ENCODE peak calls at places on chromosomes 12 and 14, in six cellular contexts. One of them, this sample, is unnamed.

GRCh38 chr14:28515571-28515970 is 251.0 kb upstream of the FOXG1 start:
- DNase-seq in dorsolateral prefrontal cortex: no peak
- DNase-seq in K562: no peak
- DNase-seq in adrenal gland: no peak
- DNase-seq in thoracic aorta: no peak
- DNase-seq in SK-N-SH: no peak
- DNase-seq in this sample: no peak

GRCh38 chr12:50579757-50580267 is 75.0 kb downstream of the DIP2B start:
- DNase-seq in thoracic aorta: no peak
- DNase-seq in SK-N-SH: no peak
- DNase-seq in K562: no peak
- DNase-seq in adrenal gland: no peak
- DNase-seq in dorsolateral prefrontal cortex: no peak
- DNase-seq in this sample: no peak

GRCh38 chr12:76103958-76104357 is 19.5 kb upstream of the NAP1L1 start:
- DNase-seq in thoracic aorta: no peak
- DNase-seq in K562: no peak
- DNase-seq in dorsolateral prefrontal cortex: no peak
- DNase-seq in adrenal gland: no peak
- DNase-seq in SK-N-SH: no peak
- DNase-seq in this sample: no peak

GRCh38 chr12:113818278-113818677 is 147.8 kb downstream of the RBM19 start:
- DNase-seq in dorsolateral prefrontal cortex: no peak
- DNase-seq in adrenal gland: no peak
- DNase-seq in K562: no peak
- DNase-seq in SK-N-SH: no peak
- DNase-seq in thoracic aorta: no peak
- DNase-seq in this sample: no peak

GRCh38 chr12:102816816-102817434 is 100.1 kb downstream of the PAH start:
- DNase-seq in K562: peak
- DNase-seq in SK-N-SH: peak
- DNase-seq in dorsolateral prefrontal cortex: no peak
- DNase-seq in adrenal gland: no peak
- DNase-seq in thoracic aorta: no peak
- DNase-seq in this sample: no peak

GRCh38 chr14:72443991-72444431 is 449.9 kb downstream of the DPF3 start:
- DNase-seq in SK-N-SH: no peak
- DNase-seq in K562: no peak
- DNase-seq in thoracic aorta: no peak
- DNase-seq in adrenal gland: no peak
- DNase-seq in dorsolateral prefrontal cortex: no peak
- DNase-seq in this sample: no peak

GRCh38 chr12:124680863-124681778 is 113.7 kb upstream of the NCOR2 start:
- DNase-seq in thoracic aorta: peak
- DNase-seq in SK-N-SH: peak
- DNase-seq in adrenal gland: peak
- DNase-seq in K562: peak
- DNase-seq in dorsolateral prefrontal cortex: no peak
- DNase-seq in this sample: no peak

GRCh38 chr12:126617312-126617711 is 1552.1 kb downstream of the AACS start:
- DNase-seq in SK-N-SH: peak
- DNase-seq in thoracic aorta: no peak
- DNase-seq in adrenal gland: peak
- DNase-seq in K562: peak
- DNase-seq in dorsolateral prefrontal cortex: no peak
- DNase-seq in this sample: no peak

GRCh38 chr14:94617366-94617941 is 5.3 kb downstream of the SERPINA3 start:
- DNase-seq in K562: no peak
- DNase-seq in adrenal gland: no peak
- DNase-seq in SK-N-SH: no peak
- DNase-seq in dorsolateral prefrontal cortex: no peak
- DNase-seq in thoracic aorta: no peak
- DNase-seq in this sample: no peak

GRCh38 chr12:128578045-128578444 is 245.7 kb downstream of the SLC15A4 start:
- DNase-seq in dorsolateral prefrontal cortex: no peak
- DNase-seq in adrenal gland: no peak
- DNase-seq in thoracic aorta: no peak
- DNase-seq in SK-N-SH: no peak
- DNase-seq in K562: no peak
- DNase-seq in this sample: no peak

GRCh38 chr14:68412505-68413496 is 380.1 kb downstream of the ZFP36L1 start:
- DNase-seq in K562: peak
- DNase-seq in adrenal gland: no peak
- DNase-seq in dorsolateral prefrontal cortex: no peak
- DNase-seq in SK-N-SH: no peak
- DNase-seq in thoracic aorta: no peak
- DNase-seq in this sample: no peak

GRCh38 chr14:104389326-104390220 is 190.0 kb upstream of the C14orf180 start:
- DNase-seq in dorsolateral prefrontal cortex: peak
- DNase-seq in adrenal gland: no peak
- DNase-seq in K562: no peak
- DNase-seq in SK-N-SH: peak
- DNase-seq in thoracic aorta: no peak
- DNase-seq in this sample: peak

GRCh38 chr14:55015006-55015405 is 11.9 kb downstream of the WDHD1 start:
- DNase-seq in thoracic aorta: no peak
- DNase-seq in dorsolateral prefrontal cortex: no peak
- DNase-seq in K562: no peak
- DNase-seq in adrenal gland: no peak
- DNase-seq in SK-N-SH: no peak
- DNase-seq in this sample: no peak

GRCh38 chr14:91883770-91884169 is 16.4 kb upstream of the TC2N start:
- DNase-seq in SK-N-SH: no peak
- DNase-seq in thoracic aorta: no peak
- DNase-seq in K562: no peak
- DNase-seq in adrenal gland: no peak
- DNase-seq in dorsolateral prefrontal cortex: no peak
- DNase-seq in this sample: no peak

GRCh38 chr12:59736786-59737185 is 141.0 kb downstream of the SLC16A7 start:
- DNase-seq in K562: no peak
- DNase-seq in SK-N-SH: no peak
- DNase-seq in thoracic aorta: no peak
- DNase-seq in dorsolateral prefrontal cortex: no peak
- DNase-seq in adrenal gland: peak
- DNase-seq in this sample: no peak

GRCh38 chr12:67456281-67456918 is 187.2 kb downstream of the CAND1 start:
- DNase-seq in dorsolateral prefrontal cortex: no peak
- DNase-seq in K562: no peak
- DNase-seq in SK-N-SH: peak
- DNase-seq in adrenal gland: peak
- DNase-seq in thoracic aorta: no peak
- DNase-seq in this sample: no peak

GRCh38 chr12:15605886-15606590 is 183.2 kb downstream of the EPS8 start:
- DNase-seq in adrenal gland: no peak
- DNase-seq in K562: no peak
- DNase-seq in dorsolateral prefrontal cortex: no peak
- DNase-seq in SK-N-SH: no peak
- DNase-seq in thoracic aorta: no peak
- DNase-seq in this sample: no peak

GRCh38 chr12:55051197-55051920 is 31.6 kb downstream of the NEUROD4 start:
- DNase-seq in K562: no peak
- DNase-seq in adrenal gland: no peak
- DNase-seq in SK-N-SH: no peak
- DNase-seq in dorsolateral prefrontal cortex: no peak
- DNase-seq in thoracic aorta: no peak
- DNase-seq in this sample: no peak

GRCh38 chr14:34424488-34424887 is 37.6 kb downstream of the SPTSSA start:
- DNase-seq in SK-N-SH: no peak
- DNase-seq in K562: no peak
- DNase-seq in dorsolateral prefrontal cortex: no peak
- DNase-seq in adrenal gland: no peak
- DNase-seq in thoracic aorta: no peak
- DNase-seq in this sample: no peak

DNA sequence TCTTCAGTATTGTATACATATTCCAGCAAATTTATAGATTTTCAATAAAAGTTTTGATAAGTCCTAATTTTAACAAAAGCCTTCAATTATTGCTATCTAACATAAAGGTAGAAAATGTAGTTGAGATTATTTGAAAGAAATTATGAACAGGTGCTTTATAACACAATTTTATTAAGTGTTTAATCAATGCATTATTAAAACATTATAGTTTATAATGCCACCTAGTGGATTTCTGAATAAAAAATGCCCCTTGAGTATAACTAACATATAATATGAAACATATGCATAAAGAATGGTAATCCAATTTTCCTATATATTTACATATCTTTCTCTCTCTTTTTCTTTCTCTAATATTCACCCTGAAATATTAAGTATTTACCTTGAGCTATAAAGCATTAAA is 515.3 kb downstream of the SLC6A15 start:
- DNase-seq in adrenal gland: no peak
- DNase-seq in thoracic aorta: no peak
- DNase-seq in K562: no peak
- DNase-seq in SK-N-SH: peak
- DNase-seq in dorsolateral prefrontal cortex: no peak
- DNase-seq in this sample: no peak
- TF ChIP-seq CTCF in adrenal gland: no peak
- TF ChIP-seq CTCF in thoracic aorta: no peak
- TF ChIP-seq CTCF in K562: no peak
- TF ChIP-seq CTCF in SK-N-SH: peak
- TF ChIP-seq CTCF in dorsolateral prefrontal cortex: peak
- TF ChIP-seq CTCF in this sample: no peak

DNA sequence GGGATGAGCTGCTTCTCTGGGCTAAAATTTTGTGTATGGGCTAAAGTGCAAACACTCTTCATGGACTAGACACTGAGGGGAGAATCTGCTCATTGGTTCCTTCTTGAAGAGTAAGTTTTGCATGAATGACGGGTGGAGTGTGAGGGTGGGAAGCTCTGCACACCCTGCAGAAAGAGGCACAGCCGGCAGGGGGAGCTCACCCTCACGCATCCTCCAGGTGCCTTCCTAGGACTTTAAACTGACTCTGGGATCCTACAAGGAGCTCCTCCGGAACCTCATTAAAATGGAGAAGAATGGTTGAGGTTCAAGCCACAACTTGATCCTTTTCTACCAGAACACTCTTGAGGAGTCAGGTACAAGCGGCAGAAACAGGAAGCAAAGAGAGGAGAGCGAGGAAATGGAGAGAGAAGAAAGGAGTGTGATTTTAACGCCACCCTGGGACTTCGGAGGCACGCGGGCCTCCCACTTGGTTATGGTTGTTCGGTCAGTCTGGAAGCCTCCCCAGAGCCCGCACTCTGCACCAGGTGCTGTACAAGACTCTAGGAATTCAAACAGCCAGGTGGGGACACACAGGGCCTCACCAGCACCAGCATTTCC is 87.5 kb downstream of the SETD3 start:
- DNase-seq in dorsolateral prefrontal cortex: no peak
- DNase-seq in thoracic aorta: no peak
- DNase-seq in K562: peak
- DNase-seq in SK-N-SH: peak
- DNase-seq in adrenal gland: peak
- DNase-seq in this sample: peak
- TF ChIP-seq CTCF in dorsolateral prefrontal cortex: peak
- TF ChIP-seq CTCF in thoracic aorta: peak
- TF ChIP-seq CTCF in K562: peak
- TF ChIP-seq CTCF in SK-N-SH: peak
- TF ChIP-seq CTCF in adrenal gland: peak
- TF ChIP-seq CTCF in this sample: peak

DNA sequence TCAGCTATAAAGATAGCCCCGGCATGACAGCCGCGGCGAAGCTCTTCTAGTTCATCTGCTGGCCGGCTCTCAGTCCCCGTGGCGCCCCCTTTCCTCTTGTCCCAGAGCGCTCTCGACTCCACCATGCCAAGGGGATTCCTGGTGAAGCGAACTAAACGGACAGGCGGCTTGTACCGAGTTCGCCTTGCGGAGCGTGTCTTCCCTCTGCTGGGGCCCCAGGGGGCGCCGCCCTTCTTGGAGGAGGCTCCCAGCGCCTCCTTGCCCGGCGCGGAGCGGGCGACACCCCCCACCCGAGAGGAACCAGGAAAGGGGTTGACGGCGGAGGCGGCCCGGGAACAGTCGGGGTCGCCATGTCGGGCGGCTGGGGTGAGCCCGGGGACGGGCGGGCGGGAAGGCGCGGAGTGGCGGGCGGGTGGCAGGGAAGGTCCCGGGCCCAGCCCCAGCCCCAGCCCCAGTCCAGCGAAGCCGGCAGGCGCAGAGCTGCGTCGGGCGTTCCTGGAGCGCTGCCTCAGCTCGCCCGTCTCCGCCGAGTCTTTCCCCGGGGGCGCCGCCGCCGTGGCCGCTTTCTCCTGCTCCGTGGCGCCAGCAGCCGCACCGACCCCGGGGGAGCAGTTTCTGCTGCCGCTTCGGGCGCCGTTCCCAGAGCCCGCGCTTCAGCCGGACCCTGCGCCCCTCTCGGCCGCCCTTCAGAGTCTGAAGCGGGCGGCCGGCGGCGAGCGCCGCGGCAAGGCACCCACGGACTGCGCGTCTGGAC is at the start of gene INSM2:
- DNase-seq in SK-N-SH: no peak
- DNase-seq in adrenal gland: no peak
- DNase-seq in dorsolateral prefrontal cortex: no peak
- DNase-seq in K562: no peak
- DNase-seq in thoracic aorta: no peak
- DNase-seq in this sample: no peak
- TF ChIP-seq CTCF in SK-N-SH: peak
- TF ChIP-seq CTCF in adrenal gland: no peak
- TF ChIP-seq CTCF in dorsolateral prefrontal cortex: no peak
- TF ChIP-seq CTCF in K562: peak
- TF ChIP-seq CTCF in thoracic aorta: no peak
- TF ChIP-seq CTCF in this sample: no peak

GRCh38 chr14:35879141-35879648 is 53.1 kb downstream of the BRMS1L start:
- DNase-seq in dorsolateral prefrontal cortex: no peak
- DNase-seq in SK-N-SH: no peak
- DNase-seq in thoracic aorta: no peak
- DNase-seq in K562: no peak
- DNase-seq in adrenal gland: peak
- DNase-seq in this sample: no peak

GRCh38 chr14:35877276-35877675 is 51.1 kb downstream of the BRMS1L start:
- DNase-seq in thoracic aorta: no peak
- DNase-seq in dorsolateral prefrontal cortex: no peak
- DNase-seq in K562: no peak
- DNase-seq in SK-N-SH: no peak
- DNase-seq in adrenal gland: no peak
- DNase-seq in this sample: no peak

GRCh38 chr14:35881280-35881679 is 55.1 kb downstream of the BRMS1L start:
- DNase-seq in adrenal gland: no peak
- DNase-seq in SK-N-SH: no peak
- DNase-seq in K562: no peak
- DNase-seq in thoracic aorta: no peak
- DNase-seq in dorsolateral prefrontal cortex: no peak
- DNase-seq in this sample: no peak

GRCh38 chr14:35878272-35879140 is 52.4 kb downstream of the BRMS1L start:
- DNase-seq in SK-N-SH: no peak
- DNase-seq in adrenal gland: peak
- DNase-seq in thoracic aorta: no peak
- DNase-seq in dorsolateral prefrontal cortex: no peak
- DNase-seq in K562: peak
- DNase-seq in this sample: peak

DNA sequence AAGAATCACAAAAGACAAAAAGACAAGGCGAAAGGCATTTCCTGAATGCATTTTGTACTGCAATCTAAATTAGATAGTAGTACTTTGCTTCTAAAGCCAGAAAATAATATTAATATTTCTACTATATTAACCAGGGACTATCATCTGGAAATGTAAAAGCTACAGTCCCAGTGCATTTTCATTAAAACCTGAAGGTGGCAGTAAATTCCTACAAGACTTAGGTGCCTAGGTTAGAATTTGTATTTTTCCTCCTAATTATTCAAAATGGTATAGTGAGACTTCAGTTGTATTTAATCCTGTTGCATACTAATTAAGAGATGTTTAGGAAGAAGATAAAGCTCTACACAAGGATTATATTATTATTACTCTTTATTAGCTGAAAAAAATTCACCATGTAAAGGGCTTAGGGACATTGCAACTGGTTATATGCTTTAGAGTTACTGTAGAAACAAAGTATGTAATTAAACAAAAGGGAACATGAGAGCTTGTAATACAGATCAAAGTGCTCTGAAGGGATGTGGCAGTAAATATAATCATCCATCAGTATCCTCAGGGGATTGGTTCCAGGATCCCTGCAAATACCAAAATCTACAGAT is 53.6 kb downstream of the BRMS1L start:
- DNase-seq in dorsolateral prefrontal cortex: no peak
- DNase-seq in adrenal gland: no peak
- DNase-seq in K562: no peak
- DNase-seq in thoracic aorta: no peak
- DNase-seq in SK-N-SH: peak
- DNase-seq in this sample: no peak
- TF ChIP-seq CTCF in dorsolateral prefrontal cortex: peak
- TF ChIP-seq CTCF in adrenal gland: peak
- TF ChIP-seq CTCF in K562: peak
- TF ChIP-seq CTCF in thoracic aorta: peak
- TF ChIP-seq CTCF in SK-N-SH: peak
- TF ChIP-seq CTCF in this sample: no peak